ENCODE peak calls at places on chromosome X, in six cellular contexts. N is stomach, W is GM12878, Z is breast epithelium, T is kidney, X is lung. G is an unnamed sample. For H3K9me3 and H3K36me3, the result is how much of the 10 kb centered on the place peaks cover.

GRCh38 chrX:120751683-120752082 is 121.8 kb upstream of the C1GALT1C1 start:
- DNase-seq in N (no peak), W (no peak), Z (no peak), T (no peak), X (no peak), G (no peak)

GRCh38 chrX:136251042-136251991 is at the start of gene MAP7D3:
- DNase-seq in N (peak), W (no peak), Z (no peak), T (peak), X (peak), G (peak)

GRCh38 chrX:154321152-154321551 is 25.6 kb downstream of the TKTL1 start:
- DNase-seq in N (no peak), W (no peak), Z (no peak), T (no peak), X (no peak), G (no peak)

GRCh38 chrX:47507204-47507878 is 24.3 kb upstream of the ZNF41 start:
- DNase-seq in N (no peak), W (no peak), Z (no peak), T (no peak), X (no peak), G (no peak)

GRCh38 chrX:19747672-19748610 is 139.5 kb downstream of the SH3KBP1 start:
- DNase-seq in N (no peak), W (no peak), Z (no peak), T (no peak), X (no peak), G (peak)

GRCh38 chrX:101427954-101428353 is 19.9 kb downstream of the HNRNPH2 start:
- DNase-seq in N (no peak), W (no peak), Z (no peak), T (no peak), X (no peak), G (no peak)

GRCh38 chrX:124679199-124679598 is 332.8 kb downstream of the SH2D1A start:
- DNase-seq in N (no peak), W (no peak), Z (no peak), T (no peak), X (no peak), G (no peak)

GRCh38 chrX:154732421-154733071 is 18.3 kb downstream of the GAB3 start:
- DNase-seq in N (no peak), W (no peak), Z (no peak), T (no peak), X (no peak), G (no peak)

GRCh38 chrX:88526385-88526784 is 220.6 kb upstream of the CPXCR1 start:
- DNase-seq in N (no peak), W (no peak), Z (no peak), T (no peak), X (no peak), G (no peak)

GRCh38 chrX:71106427-71106826 is at the start of gene CXorf65:
- DNase-seq in N (no peak), W (no peak), Z (no peak), T (no peak), X (no peak), G (no peak)

GRCh38 chrX:48753708-48754107 is 7.8 kb upstream of the GLOD5 start:
- DNase-seq in N (no peak), W (no peak), Z (no peak), T (no peak), X (no peak), G (no peak)

GRCh38 chrX:105567046-105567445 is 255.3 kb upstream of the NRK start:
- DNase-seq in N (no peak), W (no peak), Z (no peak), T (no peak), X (no peak), G (no peak)

GRCh38 chrX:150036181-150036580 is 97.9 kb upstream of the EOLA2 start:
- DNase-seq in N (no peak), W (no peak), Z (no peak), T (no peak), X (no peak), G (peak)

GRCh38 chrX:68299923-68300322 is 133.4 kb downstream of the OPHN1 start:
- DNase-seq in N (no peak), W (no peak), Z (no peak), T (no peak), X (no peak), G (no peak)

GRCh38 chrX:115490814-115491213 is 70.2 kb upstream of the PLS3 start:
- DNase-seq in N (no peak), W (no peak), Z (no peak), T (no peak), X (no peak), G (no peak)

DNA sequence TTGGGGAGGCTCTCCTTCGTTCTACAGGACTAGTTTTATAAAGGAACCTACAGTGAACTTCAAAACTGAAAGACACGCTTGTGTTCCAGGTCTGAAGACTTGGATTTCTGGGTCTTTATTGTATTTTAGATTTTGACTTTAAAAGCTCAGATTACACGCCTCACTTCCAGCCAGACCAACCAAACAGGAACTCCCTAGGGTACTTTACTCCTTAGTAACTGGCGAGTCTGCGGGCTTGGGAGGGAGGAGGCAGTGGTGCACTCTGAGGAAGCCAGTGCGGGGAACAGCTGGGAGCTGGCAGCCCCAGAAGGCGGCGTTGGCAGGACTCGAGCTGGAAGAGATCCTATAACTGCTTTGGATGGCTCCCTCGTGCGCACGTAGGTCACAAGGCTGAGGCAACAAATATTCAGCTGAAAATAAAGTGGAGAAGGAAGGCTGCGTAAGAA is 388 bp upstream of the PHKA1 start:
- DNase-seq in N (peak), W (no peak), Z (peak), T (peak), X (peak), G (peak)
- TF ChIP-seq CTCF in N (no peak), W (no peak), Z (no peak), T (no peak), X (no peak), G (no peak)

DNA sequence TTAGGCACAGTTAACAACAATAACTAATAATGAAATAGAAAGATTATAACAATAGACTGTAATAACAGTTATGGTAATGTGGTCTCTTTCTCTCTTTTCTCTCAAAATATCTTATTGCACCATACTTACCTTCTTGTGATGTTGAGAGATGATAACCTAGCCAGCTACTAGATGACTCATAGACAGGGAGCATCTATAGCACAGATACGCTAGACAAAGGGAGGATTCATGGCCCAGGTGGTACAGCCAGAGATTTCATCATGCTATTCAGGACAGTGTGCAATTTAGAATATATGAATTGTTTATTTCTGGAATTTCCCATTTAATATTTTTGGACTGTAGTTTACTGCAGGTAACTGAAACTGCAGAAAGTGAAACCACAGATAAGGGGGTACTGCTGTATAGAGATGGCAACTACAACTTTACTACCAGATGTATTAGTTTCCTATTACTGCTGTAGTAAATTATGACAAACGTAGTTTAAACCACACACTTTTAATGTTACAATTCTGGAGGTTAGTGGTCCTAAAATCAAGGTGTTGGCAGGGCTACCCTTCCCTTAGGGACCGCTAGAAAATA is 41.8 kb upstream of the MAGED1 start:
- DNase-seq in N (no peak), W (no peak), Z (no peak), T (no peak), X (no peak), G (no peak)
- H3K9me3 ChIP-seq in N (under half), W (under half), Z (under half), T (under half), X (under half), G (under half)

GRCh38 chrX:53538781-53539180 is 104.6 kb upstream of the HSD17B10 start:
- DNase-seq in N (no peak), W (no peak), Z (no peak), T (no peak), X (no peak), G (no peak)
- H3K36me3 ChIP-seq in N (half or more), W (under half), Z (under half), T (half or more), X (half or more), G (under half)

DNA sequence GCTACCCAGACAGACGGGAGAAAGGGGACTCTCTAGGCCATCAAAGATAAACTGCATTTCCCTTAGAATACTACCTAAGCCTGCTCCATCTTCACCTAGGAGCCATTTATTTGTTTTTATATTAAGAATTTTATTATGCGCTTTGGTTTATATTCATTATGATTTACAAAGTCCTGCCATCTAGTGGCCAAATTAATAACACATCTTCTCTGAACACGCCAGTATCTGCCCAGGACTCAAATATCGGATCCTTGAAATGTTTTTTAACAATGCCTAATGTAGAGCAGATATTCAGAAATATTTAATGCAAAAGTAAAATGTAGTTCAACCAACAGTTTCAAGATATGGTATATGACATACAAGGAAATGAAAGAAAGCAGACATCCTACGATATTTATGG is 20.8 kb upstream of the PRPS2 start:
- DNase-seq in N (no peak), W (no peak), Z (no peak), T (no peak), X (no peak), G (no peak)
- TF ChIP-seq CTCF in N (peak), W (peak), Z (peak), T (peak), X (no peak), G (peak)

GRCh38 chrX:119093991-119094741 is 21.4 kb downstream of the CT47C1 start:
- DNase-seq in N (no peak), W (no peak), Z (no peak), T (no peak), X (no peak), G (no peak)
- H3K9me3 ChIP-seq in N (under half), W (under half), Z (under half), T (under half), X (under half), G (under half)

G was measured in body of pancreas.